ENCODE peak calls at places on chromosomes 5 and 9, in eight cellular contexts. H, Z, S, L, T, K, U and V are unnamed samples.

GRCh38 chr5:65924366-65925093 is 1.8 kb upstream of the ERBIN start:
- DNase-seq in U (peak), L (no peak), Z (no peak), H (no peak), T (no peak), K (no peak), S (peak), V (peak)

GRCh38 chr9:89558948-89559347 is 45.9 kb upstream of the GADD45G start:
- DNase-seq in S (no peak), U (no peak), L (no peak), K (no peak), T (no peak), Z (no peak), H (no peak), V (no peak)

GRCh38 chr9:68708089-68708488 is 3.0 kb downstream of the PIP5K1B start:
- DNase-seq in S (no peak), U (no peak), Z (no peak), T (no peak), H (no peak), L (no peak), K (no peak), V (no peak)

GRCh38 chr5:122701640-122702523 is 73.0 kb upstream of the SNX2 start:
- DNase-seq in Z (no peak), U (no peak), L (no peak), T (no peak), H (no peak), K (no peak), S (no peak), V (no peak)

GRCh38 chr9:97703437-97704326 is 6.5 kb upstream of the XPA start:
- DNase-seq in K (peak), Z (peak), T (no peak), S (peak), L (peak), H (peak), U (peak), V (peak)

GRCh38 chr5:124790261-124790894 is 43.9 kb upstream of the ZNF608 start:
- DNase-seq in K (peak), L (peak), H (peak), T (no peak), S (peak), U (no peak), Z (peak), V (peak)

GRCh38 chr5:77316871-77317661 is 106.6 kb downstream of the PDE8B start:
- DNase-seq in U (no peak), K (peak), H (no peak), T (no peak), L (no peak), Z (peak), S (no peak), V (peak)

GRCh38 chr9:92535940-92536850 is at the start of gene ECM2:
- DNase-seq in H (peak), K (peak), U (no peak), S (peak), L (no peak), T (no peak), Z (peak), V (no peak)

GRCh38 chr5:143491644-143492043 is 88.2 kb upstream of the NR3C1 start:
- DNase-seq in T (no peak), L (no peak), U (no peak), S (no peak), Z (no peak), K (peak), H (no peak), V (peak)

GRCh38 chr5:141504216-141504615 is 15.3 kb downstream of the PCDHGC5 start:
- DNase-seq in S (no peak), H (no peak), L (no peak), K (no peak), Z (no peak), U (no peak), T (no peak), V (no peak)

GRCh38 chr9:134364391-134365114 is 38.3 kb downstream of the RXRA start:
- DNase-seq in H (no peak), T (no peak), S (no peak), L (no peak), Z (no peak), U (no peak), K (no peak), V (no peak)

GRCh38 chr5:169637085-169637855 is at the start of gene DOCK2:
- DNase-seq in U (peak), L (no peak), H (no peak), S (no peak), K (no peak), T (no peak), Z (no peak), V (no peak)

GRCh38 chr9:4750021-4750673 is 9.1 kb upstream of the AK3 start:
- DNase-seq in Z (peak), H (peak), T (no peak), S (no peak), L (no peak), K (peak), U (no peak), V (peak)